ENCODE peak calls at places on chromosomes 6 and 20, in four cellular contexts. One of them, this sample, is unnamed.

GRCh38 chr20:5041433-5041832 is 40.1 kb upstream of the SLC23A2 start:
- ATAC-seq in activated T-cell treated with anti-CD3 and anti-CD28 coated beads, Interleukin-2, amount 50 U/mL, for 4 hours: no peak
- ATAC-seq in right cardiac atrium: no peak
- ATAC-seq in gastrocnemius medialis: no peak
- ATAC-seq in this sample: no peak

GRCh38 chr6:147881432-147881831 is 372.9 kb downstream of the SAMD5 start:
- ATAC-seq in activated T-cell treated with anti-CD3 and anti-CD28 coated beads, Interleukin-2, amount 50 U/mL, for 4 hours: no peak
- ATAC-seq in right cardiac atrium: no peak
- ATAC-seq in gastrocnemius medialis: no peak
- ATAC-seq in this sample: no peak

GRCh38 chr6:16265351-16266341 is 27.3 kb downstream of the GMPR start:
- ATAC-seq in activated T-cell treated with anti-CD3 and anti-CD28 coated beads, Interleukin-2, amount 50 U/mL, for 4 hours: no peak
- ATAC-seq in right cardiac atrium: peak; percentile 42
- ATAC-seq in gastrocnemius medialis: no peak
- ATAC-seq in this sample: no peak

GRCh38 chr6:20191951-20192350 is 20.3 kb downstream of the MBOAT1 start:
- ATAC-seq in activated T-cell treated with anti-CD3 and anti-CD28 coated beads, Interleukin-2, amount 50 U/mL, for 4 hours: no peak
- ATAC-seq in right cardiac atrium: no peak
- ATAC-seq in gastrocnemius medialis: no peak
- ATAC-seq in this sample: no peak

GRCh38 chr20:62133864-62134263 is 9.3 kb downstream of the PSMA7 start:
- ATAC-seq in activated T-cell treated with anti-CD3 and anti-CD28 coated beads, Interleukin-2, amount 50 U/mL, for 4 hours: peak; percentile 16
- ATAC-seq in right cardiac atrium: peak; percentile 32
- ATAC-seq in gastrocnemius medialis: no peak
- ATAC-seq in this sample: peak; percentile 43

GRCh38 chr6:109194770-109195169 is 99.5 kb downstream of the CEP57L1 start:
- ATAC-seq in activated T-cell treated with anti-CD3 and anti-CD28 coated beads, Interleukin-2, amount 50 U/mL, for 4 hours: no peak
- ATAC-seq in right cardiac atrium: no peak
- ATAC-seq in gastrocnemius medialis: no peak
- ATAC-seq in this sample: no peak

GRCh38 chr6:73733791-73734190 is 37.8 kb downstream of the CD109 start:
- ATAC-seq in activated T-cell treated with anti-CD3 and anti-CD28 coated beads, Interleukin-2, amount 50 U/mL, for 4 hours: no peak
- ATAC-seq in right cardiac atrium: no peak
- ATAC-seq in gastrocnemius medialis: no peak
- ATAC-seq in this sample: no peak

GRCh38 chr6:120357447-120357846 is 976.8 kb downstream of the TBC1D32 start:
- ATAC-seq in activated T-cell treated with anti-CD3 and anti-CD28 coated beads, Interleukin-2, amount 50 U/mL, for 4 hours: no peak
- ATAC-seq in right cardiac atrium: no peak
- ATAC-seq in gastrocnemius medialis: no peak
- ATAC-seq in this sample: peak; percentile 88

GRCh38 chr20:35742741-35743523 is 872 bp upstream of the RBM39 start:
- ATAC-seq in activated T-cell treated with anti-CD3 and anti-CD28 coated beads, Interleukin-2, amount 50 U/mL, for 4 hours: no peak
- ATAC-seq in right cardiac atrium: no peak
- ATAC-seq in gastrocnemius medialis: no peak
- ATAC-seq in this sample: no peak

GRCh38 chr20:3312940-3313656 is 74.1 kb upstream of the SLC4A11 start:
- ATAC-seq in activated T-cell treated with anti-CD3 and anti-CD28 coated beads, Interleukin-2, amount 50 U/mL, for 4 hours: no peak
- ATAC-seq in right cardiac atrium: peak; percentile 90
- ATAC-seq in gastrocnemius medialis: peak; percentile 88
- ATAC-seq in this sample: no peak

GRCh38 chr6:36428911-36429310 is 13.7 kb downstream of the PXT1 start:
- ATAC-seq in activated T-cell treated with anti-CD3 and anti-CD28 coated beads, Interleukin-2, amount 50 U/mL, for 4 hours: peak; percentile 35
- ATAC-seq in right cardiac atrium: no peak
- ATAC-seq in gastrocnemius medialis: no peak
- ATAC-seq in this sample: no peak

GRCh38 chr6:90936286-90936685 is 349.4 kb upstream of the MAP3K7 start:
- ATAC-seq in activated T-cell treated with anti-CD3 and anti-CD28 coated beads, Interleukin-2, amount 50 U/mL, for 4 hours: no peak
- ATAC-seq in right cardiac atrium: no peak
- ATAC-seq in gastrocnemius medialis: no peak
- ATAC-seq in this sample: no peak

GRCh38 chr20:3248167-3248992 is 9.4 kb upstream of the SLC4A11 start:
- ATAC-seq in activated T-cell treated with anti-CD3 and anti-CD28 coated beads, Interleukin-2, amount 50 U/mL, for 4 hours: peak; percentile 71
- ATAC-seq in right cardiac atrium: peak; percentile 71
- ATAC-seq in gastrocnemius medialis: peak; percentile 40
- ATAC-seq in this sample: no peak

GRCh38 chr6:14088600-14089168 is 28.9 kb upstream of the CD83 start:
- ATAC-seq in activated T-cell treated with anti-CD3 and anti-CD28 coated beads, Interleukin-2, amount 50 U/mL, for 4 hours: peak; percentile 11
- ATAC-seq in right cardiac atrium: no peak
- ATAC-seq in gastrocnemius medialis: no peak
- ATAC-seq in this sample: no peak

GRCh38 chr20:51492167-51493092 is 50.1 kb downstream of the NFATC2 start:
- ATAC-seq in activated T-cell treated with anti-CD3 and anti-CD28 coated beads, Interleukin-2, amount 50 U/mL, for 4 hours: no peak
- ATAC-seq in right cardiac atrium: peak; percentile 97
- ATAC-seq in gastrocnemius medialis: peak; percentile 24
- ATAC-seq in this sample: no peak

GRCh38 chr20:16367948-16368560 is 205.2 kb downstream of the KIF16B start:
- ATAC-seq in activated T-cell treated with anti-CD3 and anti-CD28 coated beads, Interleukin-2, amount 50 U/mL, for 4 hours: no peak
- ATAC-seq in right cardiac atrium: no peak
- ATAC-seq in gastrocnemius medialis: peak; percentile 28
- ATAC-seq in this sample: no peak

GRCh38 chr6:143248359-143248758 is 187.7 kb downstream of the AIG1 start:
- ATAC-seq in activated T-cell treated with anti-CD3 and anti-CD28 coated beads, Interleukin-2, amount 50 U/mL, for 4 hours: peak; percentile 93
- ATAC-seq in right cardiac atrium: no peak
- ATAC-seq in gastrocnemius medialis: no peak
- ATAC-seq in this sample: no peak

GRCh38 chr6:26363882-26364825 is 844 bp upstream of the BTN3A2 start:
- ATAC-seq in activated T-cell treated with anti-CD3 and anti-CD28 coated beads, Interleukin-2, amount 50 U/mL, for 4 hours: no peak
- ATAC-seq in right cardiac atrium: no peak
- ATAC-seq in gastrocnemius medialis: no peak
- ATAC-seq in this sample: peak; percentile 59

GRCh38 chr20:41532935-41533334 is 85.2 kb downstream of the CHD6 start:
- ATAC-seq in activated T-cell treated with anti-CD3 and anti-CD28 coated beads, Interleukin-2, amount 50 U/mL, for 4 hours: no peak
- ATAC-seq in right cardiac atrium: no peak
- ATAC-seq in gastrocnemius medialis: no peak
- ATAC-seq in this sample: no peak